ENCODE peak calls at places on chromosomes 13 and 19, in eight cellular contexts. One of them, this sample, is unnamed.

GRCh38 chr13:104466016-104466415 is 1399.8 kb upstream of the SLC10A2 start:
- DNase-seq in HL-60: no peak
- DNase-seq in stimulated activated CD4-positive, alpha-beta T cell treated with anti-CD3 and anti-CD28 coated beads, Interleukin-12 subunit alpha, Interleukin-12 subunit beta, amount 100 ng/mL, for 48 hours: no peak
- DNase-seq in non-pigmented ciliary epithelial cell: no peak
- DNase-seq in effector memory CD4-positive, alpha-beta T cell: no peak
- DNase-seq in stimulated activated naive CD4-positive, alpha-beta T cell: no peak
- DNase-seq in astrocyte of the cerebellum: no peak
- DNase-seq in GM12865: no peak
- DNase-seq in this sample: no peak

GRCh38 chr13:59483441-59484116 is 680.1 kb downstream of the DIAPH3 start:
- DNase-seq in non-pigmented ciliary epithelial cell: no peak
- DNase-seq in GM12865: no peak
- DNase-seq in HL-60: no peak
- DNase-seq in astrocyte of the cerebellum: no peak
- DNase-seq in effector memory CD4-positive, alpha-beta T cell: no peak
- DNase-seq in stimulated activated CD4-positive, alpha-beta T cell treated with anti-CD3 and anti-CD28 coated beads, Interleukin-12 subunit alpha, Interleukin-12 subunit beta, amount 100 ng/mL, for 48 hours: no peak
- DNase-seq in stimulated activated naive CD4-positive, alpha-beta T cell: no peak
- DNase-seq in this sample: no peak

GRCh38 chr13:98606296-98606695 is 29.4 kb upstream of the STK24 start:
- DNase-seq in HL-60: no peak
- DNase-seq in non-pigmented ciliary epithelial cell: no peak
- DNase-seq in effector memory CD4-positive, alpha-beta T cell: no peak
- DNase-seq in GM12865: no peak
- DNase-seq in stimulated activated naive CD4-positive, alpha-beta T cell: no peak
- DNase-seq in stimulated activated CD4-positive, alpha-beta T cell treated with anti-CD3 and anti-CD28 coated beads, Interleukin-12 subunit alpha, Interleukin-12 subunit beta, amount 100 ng/mL, for 48 hours: no peak
- DNase-seq in astrocyte of the cerebellum: no peak
- DNase-seq in this sample: no peak

GRCh38 chr19:9115307-9115813 is at the start of gene OR7G1:
- DNase-seq in effector memory CD4-positive, alpha-beta T cell: no peak
- DNase-seq in stimulated activated CD4-positive, alpha-beta T cell treated with anti-CD3 and anti-CD28 coated beads, Interleukin-12 subunit alpha, Interleukin-12 subunit beta, amount 100 ng/mL, for 48 hours: no peak
- DNase-seq in astrocyte of the cerebellum: no peak
- DNase-seq in non-pigmented ciliary epithelial cell: no peak
- DNase-seq in GM12865: no peak
- DNase-seq in HL-60: no peak
- DNase-seq in stimulated activated naive CD4-positive, alpha-beta T cell: no peak
- DNase-seq in this sample: no peak

GRCh38 chr13:49308104-49308875 is 60.6 kb downstream of the CDADC1 start:
- DNase-seq in GM12865: no peak
- DNase-seq in HL-60: no peak
- DNase-seq in non-pigmented ciliary epithelial cell: no peak
- DNase-seq in stimulated activated naive CD4-positive, alpha-beta T cell: no peak
- DNase-seq in astrocyte of the cerebellum: peak; percentile 46
- DNase-seq in effector memory CD4-positive, alpha-beta T cell: no peak
- DNase-seq in stimulated activated CD4-positive, alpha-beta T cell treated with anti-CD3 and anti-CD28 coated beads, Interleukin-12 subunit alpha, Interleukin-12 subunit beta, amount 100 ng/mL, for 48 hours: no peak
- DNase-seq in this sample: no peak

GRCh38 chr19:3607398-3608078 is 863 bp upstream of the TBXA2R start:
- DNase-seq in HL-60: no peak
- DNase-seq in GM12865: no peak
- DNase-seq in astrocyte of the cerebellum: no peak
- DNase-seq in effector memory CD4-positive, alpha-beta T cell: no peak
- DNase-seq in stimulated activated naive CD4-positive, alpha-beta T cell: no peak
- DNase-seq in non-pigmented ciliary epithelial cell: no peak
- DNase-seq in stimulated activated CD4-positive, alpha-beta T cell treated with anti-CD3 and anti-CD28 coated beads, Interleukin-12 subunit alpha, Interleukin-12 subunit beta, amount 100 ng/mL, for 48 hours: no peak
- DNase-seq in this sample: no peak

GRCh38 chr19:632228-633067 is 889 bp downstream of the POLRMT start:
- DNase-seq in astrocyte of the cerebellum: peak; percentile 28
- DNase-seq in effector memory CD4-positive, alpha-beta T cell: no peak
- DNase-seq in stimulated activated CD4-positive, alpha-beta T cell treated with anti-CD3 and anti-CD28 coated beads, Interleukin-12 subunit alpha, Interleukin-12 subunit beta, amount 100 ng/mL, for 48 hours: peak; percentile 22
- DNase-seq in HL-60: peak; percentile 40
- DNase-seq in GM12865: peak; percentile 61
- DNase-seq in stimulated activated naive CD4-positive, alpha-beta T cell: no peak
- DNase-seq in non-pigmented ciliary epithelial cell: no peak
- DNase-seq in this sample: peak; percentile 61

GRCh38 chr19:6753178-6754031 is 13.8 kb downstream of the SH2D3A start:
- DNase-seq in stimulated activated CD4-positive, alpha-beta T cell treated with anti-CD3 and anti-CD28 coated beads, Interleukin-12 subunit alpha, Interleukin-12 subunit beta, amount 100 ng/mL, for 48 hours: peak; percentile 81
- DNase-seq in non-pigmented ciliary epithelial cell: no peak
- DNase-seq in stimulated activated naive CD4-positive, alpha-beta T cell: peak; percentile 67
- DNase-seq in astrocyte of the cerebellum: no peak
- DNase-seq in GM12865: peak; percentile 96
- DNase-seq in effector memory CD4-positive, alpha-beta T cell: peak; percentile 69
- DNase-seq in HL-60: peak; percentile 86
- DNase-seq in this sample: peak; percentile 82

GRCh38 chr19:51296331-51297093 is 14.9 kb upstream of the IGLON5 start:
- DNase-seq in stimulated activated naive CD4-positive, alpha-beta T cell: no peak
- DNase-seq in HL-60: no peak
- DNase-seq in stimulated activated CD4-positive, alpha-beta T cell treated with anti-CD3 and anti-CD28 coated beads, Interleukin-12 subunit alpha, Interleukin-12 subunit beta, amount 100 ng/mL, for 48 hours: no peak
- DNase-seq in GM12865: no peak
- DNase-seq in effector memory CD4-positive, alpha-beta T cell: no peak
- DNase-seq in non-pigmented ciliary epithelial cell: no peak
- DNase-seq in astrocyte of the cerebellum: no peak
- DNase-seq in this sample: no peak

GRCh38 chr19:48321622-48322591 is 3.4 kb upstream of the EMP3 start:
- DNase-seq in stimulated activated naive CD4-positive, alpha-beta T cell: peak; percentile 97
- DNase-seq in astrocyte of the cerebellum: peak; percentile 95
- DNase-seq in effector memory CD4-positive, alpha-beta T cell: peak; percentile 100
- DNase-seq in non-pigmented ciliary epithelial cell: peak; percentile 90
- DNase-seq in HL-60: peak; percentile 97
- DNase-seq in GM12865: peak; percentile 100
- DNase-seq in stimulated activated CD4-positive, alpha-beta T cell treated with anti-CD3 and anti-CD28 coated beads, Interleukin-12 subunit alpha, Interleukin-12 subunit beta, amount 100 ng/mL, for 48 hours: peak; percentile 95
- DNase-seq in this sample: peak; percentile 94